ENCODE peak calls at places on chromosome 9, in four cellular contexts. P is SK-N-SH, S is HepG2, Y is K562. V is an unnamed sample.

GRCh38 chr9:76403352-76403751 is 9.1 kb upstream of the RFK start:
- DNase-seq in P (peak; percentile 8), S (peak; percentile 64), Y (no peak), V (peak; percentile 55)

GRCh38 chr9:121269888-121270254 is 1.9 kb downstream of the GSN start:
- DNase-seq in P (no peak), S (no peak), Y (no peak), V (no peak)

GRCh38 chr9:93346240-93347112 is 105.0 kb upstream of the FAM120A start:
- DNase-seq in P (peak; percentile 80), S (no peak), Y (no peak), V (no peak)

GRCh38 chr9:137303893-137304382 is 1.9 kb upstream of the NRARP start:
- DNase-seq in P (peak; percentile 15), S (no peak), Y (no peak), V (no peak)

GRCh38 chr9:89771205-89771604 is 166.4 kb downstream of the GADD45G start:
- DNase-seq in P (no peak), S (no peak), Y (no peak), V (no peak)

GRCh38 chr9:110975278-110975677 is 63.0 kb downstream of the LPAR1 start:
- DNase-seq in P (no peak), S (no peak), Y (no peak), V (no peak)

GRCh38 chr9:78919701-78920100 is 622.8 kb downstream of the PSAT1 start:
- DNase-seq in P (no peak), S (no peak), Y (no peak), V (no peak)

GRCh38 chr9:32395483-32396216 is 11.2 kb downstream of the ACO1 start:
- DNase-seq in P (peak; percentile 20), S (no peak), Y (no peak), V (no peak)

GRCh38 chr9:16241231-16241630 is 629.2 kb downstream of the BNC2 start:
- DNase-seq in P (no peak), S (no peak), Y (no peak), V (no peak)

GRCh38 chr9:130090915-130091314 is 37.2 kb downstream of the GPR107 start:
- DNase-seq in P (no peak), S (no peak), Y (no peak), V (no peak)

GRCh38 chr9:89400398-89401116 is 82.3 kb downstream of the SECISBP2 start:
- DNase-seq in P (no peak), S (no peak), Y (no peak), V (no peak)

GRCh38 chr9:70510157-70510770 is 95.8 kb upstream of the KLF9 start:
- DNase-seq in P (peak; percentile 26), S (peak; percentile 12), Y (peak; percentile 37), V (no peak)

GRCh38 chr9:77575785-77576184 is 72.3 kb downstream of the GNA14 start:
- DNase-seq in P (no peak), S (no peak), Y (peak; percentile 26), V (no peak)

GRCh38 chr9:7858166-7858565 is 58.6 kb upstream of the DMAC1 start:
- DNase-seq in P (no peak), S (no peak), Y (no peak), V (no peak)

GRCh38 chr9:38117646-38118045 is 48.6 kb upstream of the SHB start:
- DNase-seq in P (peak; percentile 47), S (no peak), Y (no peak), V (no peak)

GRCh38 chr9:8660383-8660782 is 860.8 kb upstream of the DMAC1 start:
- DNase-seq in P (no peak), S (no peak), Y (no peak), V (no peak)

GRCh38 chr9:123686131-123686848 is 243.6 kb downstream of the DENND1A start:
- DNase-seq in P (no peak), S (no peak), Y (no peak), V (no peak)

GRCh38 chr9:123046796-123047195 is 13.3 kb downstream of the GPR21 start:
- DNase-seq in P (no peak), S (peak; percentile 9), Y (no peak), V (no peak)

GRCh38 chr9:117644607-117645244 is 59.5 kb upstream of the TLR4 start:
- DNase-seq in P (peak; percentile 68), S (peak; percentile 46), Y (peak; percentile 39), V (peak; percentile 21)

GRCh38 chr9:6923081-6923480 is 165.3 kb downstream of the KDM4C start:
- DNase-seq in P (no peak), S (no peak), Y (no peak), V (no peak)

GRCh38 chr9:109574061-109574882 is 76.2 kb upstream of the PTPN3 start:
- DNase-seq in P (peak; percentile 42), S (peak; percentile 36), Y (peak; percentile 29), V (peak; percentile 5)

GRCh38 chr9:128002959-128003358 is 22.2 kb upstream of the EEIG1 start:
- DNase-seq in P (peak; percentile 45), S (no peak), Y (no peak), V (no peak)

GRCh38 chr9:34701023-34701768 is 8.7 kb downstream of the CCL21 start:
- DNase-seq in P (peak; percentile 86), S (peak; percentile 36), Y (peak; percentile 79), V (no peak)

GRCh38 chr9:6068983-6069382 is 53.6 kb upstream of the RANBP6 start:
- DNase-seq in P (no peak), S (no peak), Y (no peak), V (peak; percentile 45)

GRCh38 chr9:69391487-69391886 is 66.5 kb downstream of the ENTREP1 start:
- DNase-seq in P (no peak), S (no peak), Y (no peak), V (no peak)

GRCh38 chr9:5375091-5375490 is 35.4 kb upstream of the RLN1 start:
- DNase-seq in P (no peak), S (no peak), Y (no peak), V (no peak)

DNA sequence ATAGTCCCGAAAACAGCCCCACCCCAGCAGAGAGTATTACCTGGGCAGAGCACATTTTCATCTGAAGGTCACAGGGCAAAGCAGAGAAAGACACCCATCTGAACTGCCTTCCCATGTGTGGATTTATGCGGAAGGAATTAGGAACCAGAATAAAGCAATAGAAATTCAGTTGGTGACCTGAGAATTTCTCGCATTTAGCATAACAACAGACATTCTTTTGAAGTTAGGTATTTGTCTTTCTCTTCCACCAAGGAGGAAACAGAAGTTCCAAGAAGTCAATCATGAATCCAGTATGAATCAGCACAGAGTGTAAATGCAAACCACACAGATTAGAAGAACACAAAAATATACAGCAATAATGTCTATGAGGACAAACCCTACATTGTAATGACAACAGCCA is 515.2 kb upstream of the BRINP1 start:
- DNase-seq in P (no peak), S (no peak), Y (no peak), V (no peak)
- TF ChIP-seq RFX5 in P (no peak), S (no peak), Y (no peak), V (no peak)

DNA sequence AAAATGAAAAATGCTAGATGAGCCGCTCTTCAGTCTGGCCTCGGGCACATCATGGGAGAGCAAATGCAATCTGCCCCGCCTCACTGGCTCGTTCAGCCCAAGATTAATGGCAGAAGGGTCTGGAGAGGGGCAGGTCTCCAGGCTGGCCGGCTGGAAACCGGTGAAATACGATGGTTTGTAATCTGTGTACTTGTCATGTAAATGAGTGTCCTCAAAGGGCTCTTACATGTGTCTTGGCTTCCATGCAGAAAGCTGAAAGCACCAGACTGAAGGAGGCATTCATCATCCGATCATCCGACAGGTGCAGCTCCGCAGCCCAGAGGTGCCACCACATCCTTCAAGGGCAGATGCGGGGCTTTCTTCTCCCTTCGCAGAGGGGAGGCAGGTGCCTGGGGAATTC is 111.4 kb downstream of the OLFM1 start:
- DNase-seq in P (no peak), S (no peak), Y (no peak), V (no peak)
- TF ChIP-seq ZBTB33 in P (no peak), S (no peak), Y (no peak), V (no peak)

GRCh38 chr9:95923794-95924193 is 48.3 kb downstream of the ERCC6L2 start:
- DNase-seq in P (no peak), S (peak; percentile 65), Y (no peak), V (no peak)
- TF ChIP-seq RFX5 in P (no peak), S (peak; percentile 95), Y (no peak), V (no peak)

DNA sequence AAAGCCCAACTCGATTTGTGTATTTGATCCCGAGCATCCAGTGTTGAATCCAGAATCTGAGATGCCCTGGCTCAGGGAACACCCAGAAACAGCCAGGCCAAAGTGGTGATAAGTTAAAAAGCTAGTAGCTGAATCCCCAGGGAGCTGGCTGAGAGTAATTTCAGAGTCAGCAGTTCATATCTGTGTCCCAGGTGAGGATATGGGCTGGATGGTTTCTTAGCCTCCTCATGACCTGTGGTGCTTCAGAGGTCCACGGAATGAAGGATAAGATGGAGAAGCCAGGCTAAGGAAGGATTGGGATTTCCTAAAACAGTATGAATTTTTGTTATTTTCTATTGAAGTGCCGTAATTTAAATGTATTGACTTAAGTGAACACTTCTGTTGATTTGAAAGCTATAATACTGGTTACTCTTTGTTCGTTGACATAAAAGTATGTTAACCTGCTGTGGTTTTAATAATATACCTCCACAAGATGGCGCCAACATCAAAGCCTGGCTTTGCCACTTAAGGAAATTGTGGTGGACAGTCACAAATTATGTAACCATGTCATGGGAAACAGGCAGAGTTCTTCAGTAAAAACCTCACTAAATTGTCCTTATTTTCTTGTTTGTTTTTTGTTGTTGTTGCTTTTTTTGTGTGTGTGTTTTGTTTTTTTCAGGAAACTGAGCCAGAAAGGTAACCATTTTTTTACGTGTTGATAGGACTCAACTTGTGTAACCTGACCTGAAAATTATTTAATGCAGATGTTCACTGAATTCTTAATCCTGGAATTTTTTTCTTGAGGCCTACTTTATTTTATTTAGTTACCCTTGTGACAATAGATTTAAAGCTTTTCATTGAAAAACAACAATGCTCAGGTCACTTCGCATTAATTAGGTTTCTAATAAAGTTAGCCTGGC is 11.4 kb downstream of the MTAP start:
- DNase-seq in P (peak; percentile 52), S (peak; percentile 79), Y (no peak), V (no peak)
- TF ChIP-seq ZBTB33 in P (no peak), S (no peak), Y (no peak), V (no peak)

GRCh38 chr9:96241391-96241809 is 60.6 kb downstream of the HSD17B3 start:
- DNase-seq in P (no peak), S (no peak), Y (no peak), V (peak; percentile 56)
- TF ChIP-seq RFX5 in P (no peak), S (no peak), Y (no peak), V (no peak)

DNA sequence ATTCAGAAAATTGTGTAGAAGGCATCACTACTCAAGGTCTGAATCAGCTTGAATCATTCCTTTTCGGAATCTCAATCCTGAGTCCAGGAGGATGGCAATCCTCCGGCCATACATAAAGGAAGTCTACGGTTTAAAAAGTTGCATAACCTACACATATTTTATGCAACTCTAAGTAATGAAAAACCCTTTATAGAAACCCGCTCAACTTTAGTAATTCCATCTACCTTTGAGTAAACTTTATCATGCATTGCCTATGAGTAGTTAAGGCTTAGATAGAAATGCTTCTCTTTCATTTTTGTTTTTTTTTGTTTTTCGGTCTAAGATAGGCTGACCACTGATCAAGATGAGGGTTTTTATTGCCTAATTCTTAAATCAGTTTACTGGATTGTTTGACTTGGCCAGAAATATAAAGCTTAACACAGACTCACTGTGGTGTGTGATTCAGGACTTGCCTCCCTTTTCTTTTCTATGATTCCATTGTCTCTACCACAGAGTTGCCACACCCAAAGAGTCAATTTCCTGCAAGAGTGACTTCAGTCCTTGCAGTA is 85.0 kb downstream of the LURAP1L start:
- DNase-seq in P (no peak), S (no peak), Y (no peak), V (no peak)
- TF ChIP-seq ZBTB33 in P (no peak), S (no peak), Y (no peak), V (no peak)